ENCODE peak calls at places on chromosome 10, in five cellular contexts. L, X, T, R and Z are unnamed samples.

GRCh38 chr10:75662715-75663114 is 231.3 kb downstream of the LRMDA start:
- DNase-seq in L (peak; percentile 89), X (no peak), T (no peak), R (peak; percentile 48), Z (no peak)

GRCh38 chr10:110174201-110174600 is 33.2 kb upstream of the MXI1 start:
- DNase-seq in L (no peak), X (no peak), T (no peak), R (no peak), Z (no peak)

GRCh38 chr10:116316533-116316932 is 7.7 kb upstream of the CCDC172 start:
- DNase-seq in L (no peak), X (no peak), T (no peak), R (no peak), Z (no peak)

GRCh38 chr10:70481831-70482530 is 3.4 kb downstream of the PALD1 start:
- DNase-seq in L (peak; percentile 76), X (no peak), T (no peak), R (no peak), Z (no peak)

GRCh38 chr10:3481496-3481895 is 303.5 kb downstream of the KLF6 start:
- DNase-seq in L (no peak), X (no peak), T (no peak), R (no peak), Z (no peak)

GRCh38 chr10:52738951-52739350 is 33.6 kb downstream of the MBL2 start:
- DNase-seq in L (no peak), X (no peak), T (no peak), R (no peak), Z (no peak)

GRCh38 chr10:43970018-43970698 is 321.5 kb upstream of the ZNF32 start:
- DNase-seq in L (no peak), X (no peak), T (no peak), R (no peak), Z (no peak)

GRCh38 chr10:130246113-130246512 is 109.9 kb downstream of the GLRX3 start:
- DNase-seq in L (no peak), X (no peak), T (no peak), R (no peak), Z (no peak)

GRCh38 chr10:76072384-76072783 is 641.0 kb downstream of the LRMDA start:
- DNase-seq in L (no peak), X (no peak), T (no peak), R (no peak), Z (no peak)

GRCh38 chr10:84214612-84215235 is 10.6 kb downstream of the LRIT2 start:
- DNase-seq in L (no peak), X (no peak), T (no peak), R (peak; percentile 32), Z (no peak)

GRCh38 chr10:52030051-52030867 is 283.8 kb upstream of the DKK1 start:
- DNase-seq in L (no peak), X (no peak), T (no peak), R (peak; percentile 66), Z (no peak)

GRCh38 chr10:132158122-132158741 is 28.5 kb upstream of the DPYSL4 start:
- DNase-seq in L (no peak), X (no peak), T (no peak), R (peak; percentile 10), Z (no peak)

GRCh38 chr10:20040012-20040411 is 223.8 kb downstream of the PLXDC2 start:
- DNase-seq in L (peak; percentile 35), X (no peak), T (no peak), R (no peak), Z (no peak)

GRCh38 chr10:95792874-95793285 is 36.9 kb downstream of the ENTPD1 start:
- DNase-seq in L (peak; percentile 29), X (no peak), T (no peak), R (peak; percentile 53), Z (no peak)

GRCh38 chr10:130875897-130876472 is 435.5 kb downstream of the TCERG1L start:
- DNase-seq in L (no peak), X (no peak), T (no peak), R (no peak), Z (no peak)

GRCh38 chr10:68604441-68604840 is 44.3 kb downstream of the TET1 start:
- DNase-seq in L (no peak), X (no peak), T (no peak), R (no peak), Z (no peak)

GRCh38 chr10:24806262-24806661 is 82.6 kb upstream of the ARHGAP21 start:
- DNase-seq in L (no peak), X (no peak), T (no peak), R (no peak), Z (no peak)

GRCh38 chr10:43885842-43886241 is 237.2 kb upstream of the ZNF32 start:
- DNase-seq in L (no peak), X (no peak), T (no peak), R (no peak), Z (no peak)

GRCh38 chr10:90915141-90916075 is 5.5 kb downstream of the ANKRD1 start:
- DNase-seq in L (no peak), X (no peak), T (no peak), R (no peak), Z (no peak)

GRCh38 chr10:71880425-71881306 is 29.6 kb upstream of the PSAP start:
- DNase-seq in L (peak; percentile 60), X (no peak), T (no peak), R (peak; percentile 19), Z (no peak)

GRCh38 chr10:125795111-125795510 is 19.5 kb upstream of the MMP21 start:
- DNase-seq in L (no peak), X (no peak), T (no peak), R (no peak), Z (no peak)

GRCh38 chr10:85621562-85621961 is 745.0 kb downstream of the GRID1 start:
- DNase-seq in L (no peak), X (no peak), T (no peak), R (no peak), Z (no peak)

GRCh38 chr10:26486985-26487850 is 49.1 kb downstream of the APBB1IP start:
- DNase-seq in L (peak; percentile 60), X (no peak), T (peak; percentile 82), R (peak; percentile 99), Z (no peak)

GRCh38 chr10:11595395-11595692 is 16.1 kb downstream of the USP6NL start:
- DNase-seq in L (no peak), X (no peak), T (no peak), R (peak; percentile 86), Z (no peak)

GRCh38 chr10:44173558-44173894 is 211.4 kb downstream of the CXCL12 start:
- DNase-seq in L (no peak), X (no peak), T (no peak), R (peak; percentile 44), Z (no peak)

GRCh38 chr10:15712903-15713302 is 6.8 kb downstream of the ITGA8 start:
- DNase-seq in L (no peak), X (no peak), T (no peak), R (peak; percentile 69), Z (no peak)

GRCh38 chr10:17179002-17179401 is 22.5 kb downstream of the TRDMT1 start:
- DNase-seq in L (no peak), X (no peak), T (no peak), R (peak; percentile 58), Z (no peak)

GRCh38 chr10:76113952-76114351 is 682.5 kb downstream of the LRMDA start:
- DNase-seq in L (no peak), X (no peak), T (peak; percentile 62), R (no peak), Z (no peak)

GRCh38 chr10:79061441-79062315 is 7.1 kb upstream of the ZMIZ1 start:
- DNase-seq in L (peak; percentile 21), X (peak; percentile 37), T (no peak), R (no peak), Z (peak; percentile 49)

GRCh38 chr10:30847642-30848041 is 184.0 kb downstream of the ZNF438 start:
- DNase-seq in L (no peak), X (no peak), T (no peak), R (no peak), Z (no peak)

GRCh38 chr10:49758249-49758930 is 3.7 kb downstream of the OGDHL start:
- DNase-seq in L (no peak), X (no peak), T (no peak), R (no peak), Z (no peak)

GRCh38 chr10:48363617-48364355 is 57.3 kb downstream of the MAPK8 start:
- DNase-seq in L (no peak), X (no peak), T (peak; percentile 46), R (peak; percentile 81), Z (no peak)

GRCh38 chr10:21173964-21174669 is 277.0 kb upstream of the NEBL start:
- DNase-seq in L (no peak), X (peak; percentile 81), T (peak; percentile 60), R (peak; percentile 32), Z (peak; percentile 79)

GRCh38 chr10:116127296-116127695 is 145.7 kb downstream of the GFRA1 start:
- DNase-seq in L (no peak), X (no peak), T (no peak), R (no peak), Z (no peak)

DNA sequence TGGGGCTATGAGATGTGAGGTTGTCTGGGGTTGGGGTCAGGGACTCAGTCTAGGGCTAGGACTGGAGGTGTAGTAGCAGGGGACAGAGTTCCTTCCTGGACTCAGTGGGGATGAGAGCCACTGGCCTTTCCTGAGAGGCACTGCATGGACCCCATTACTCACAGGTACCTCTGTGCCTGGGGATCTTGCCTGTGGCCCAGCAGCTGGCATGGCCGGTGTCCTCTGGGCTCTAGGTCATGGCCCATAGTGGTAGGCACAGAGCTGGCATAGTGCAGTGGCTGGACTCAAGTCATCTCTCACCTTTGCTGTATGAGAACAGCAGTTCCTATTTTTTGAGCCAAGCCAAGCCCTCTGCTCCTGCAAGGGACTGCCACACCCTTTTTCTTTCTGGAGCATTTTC is 51.9 kb downstream of the NEURL1 start:
- DNase-seq in L (no peak), X (no peak), T (no peak), R (no peak), Z (no peak)
- H3K27ac ChIP-seq in L (no peak overlapping the region), X (peak overlapping the region; percentile 55), T (no peak overlapping the region), R (no peak overlapping the region), Z (no peak overlapping the region)

GRCh38 chr10:88232029-88232895 is 350.9 kb downstream of the RNLS start:
- DNase-seq in L (peak; percentile 88), X (no peak), T (no peak), R (peak; percentile 48), Z (no peak)
- H3K27ac ChIP-seq in L (peak overlapping the region; percentile 39), X (no peak overlapping the region), T (no peak overlapping the region), R (no peak overlapping the region), Z (no peak overlapping the region)

DNA sequence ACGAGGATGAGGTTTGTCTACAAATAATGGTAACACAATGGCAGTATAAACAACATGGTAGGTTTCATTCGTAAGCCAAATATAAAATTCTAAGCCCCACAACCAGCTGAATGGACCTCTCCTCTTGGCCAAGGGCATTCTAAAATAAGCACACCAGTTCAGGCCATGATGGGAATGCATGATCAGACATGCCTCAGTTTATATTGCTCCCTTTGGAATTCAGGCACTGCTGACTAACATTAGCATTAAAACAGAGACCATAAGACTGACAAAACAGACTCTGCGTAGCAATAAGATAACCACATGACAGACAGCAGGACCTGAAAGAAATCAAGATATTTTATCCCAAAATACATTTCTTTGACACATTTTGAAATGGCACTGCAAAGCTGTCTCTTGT is 125.8 kb downstream of the FAM107B start:
- DNase-seq in L (no peak), X (no peak), T (peak; percentile 12), R (no peak), Z (no peak)
- H3K27ac ChIP-seq in L (peak overlapping the region; percentile 90), X (peak overlapping the region; percentile 79), T (no peak overlapping the region), R (no peak overlapping the region), Z (no peak overlapping the region)

DNA sequence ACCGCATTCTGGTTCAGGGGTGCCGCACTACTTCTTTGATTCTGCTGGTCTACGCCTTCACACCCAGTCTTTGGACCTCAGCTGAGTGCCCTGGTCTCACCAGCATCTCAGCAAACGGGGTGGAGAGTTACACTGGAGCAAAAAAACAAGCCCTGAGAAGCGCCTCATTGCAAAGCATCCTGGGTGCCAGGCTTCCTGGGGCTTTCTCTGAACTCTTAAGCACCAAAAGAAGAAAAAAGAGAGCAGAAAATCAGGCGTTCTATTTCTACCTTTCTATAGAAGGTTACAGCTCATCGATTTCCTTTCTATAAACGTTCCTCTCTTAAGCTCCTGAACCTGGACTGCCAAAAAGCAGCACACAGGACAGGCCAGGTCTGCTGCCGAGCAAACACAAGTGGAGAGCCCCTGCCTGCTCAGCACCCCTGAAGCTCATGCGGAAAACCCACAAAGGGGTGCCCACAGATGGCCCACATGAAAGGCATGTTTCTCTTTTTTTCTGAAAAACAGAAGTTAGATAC is 217.9 kb downstream of the SFMBT2 start:
- DNase-seq in L (no peak), X (no peak), T (no peak), R (no peak), Z (no peak)
- H3K27ac ChIP-seq in L (no peak overlapping the region), X (no peak overlapping the region), T (no peak overlapping the region), R (no peak overlapping the region), Z (no peak overlapping the region)